ENCODE peak calls at places on chromosome 21, in seven cellular contexts. Q is sigmoid colon, V is K562, D is SK-N-SH, F is transverse colon, Y is H1, E is stomach. U is an unnamed sample. For H3K4me1, the result is how much of the 10 kb centered on the place peaks cover.

GRCh38 chr21:44780767-44781459 is 20.7 kb downstream of the UBE2G2 start:
- DNase-seq in E (no peak), D (no peak), Y (no peak), Q (no peak), F (no peak), V (no peak), U (no peak)

GRCh38 chr21:28333455-28334108 is 659.1 kb downstream of the LTN1 start:
- DNase-seq in Y (no peak), F (no peak), Q (no peak), V (no peak), D (no peak), E (no peak), U (no peak)

GRCh38 chr21:36792505-36792967 is 93.6 kb downstream of the SIM2 start:
- DNase-seq in Q (no peak), V (no peak), D (no peak), Y (no peak), E (no peak), F (no peak), U (no peak)

GRCh38 chr21:36980280-36981048 is 14.0 kb upstream of the HLCS start:
- DNase-seq in E (peak), D (peak), F (peak), V (no peak), Q (no peak), Y (peak), U (no peak)

GRCh38 chr21:44804762-44805161 is 3.1 kb upstream of the UBE2G2 start:
- DNase-seq in E (no peak), F (no peak), Q (no peak), Y (no peak), D (peak), V (no peak), U (no peak)

GRCh38 chr21:44703731-44704635 is 7.0 kb downstream of the KRTAP10-12 start:
- DNase-seq in E (no peak), F (no peak), D (peak), V (no peak), Q (no peak), Y (no peak), U (peak)

GRCh38 chr21:44403106-44404020 is 49.9 kb downstream of the TRPM2 start:
- DNase-seq in D (peak), Q (no peak), F (no peak), E (no peak), Y (no peak), V (no peak), U (no peak)

GRCh38 chr21:16587671-16588379 is 858.0 kb downstream of the USP25 start:
- DNase-seq in V (no peak), E (no peak), F (no peak), Q (peak), D (peak), Y (no peak), U (no peak)

GRCh38 chr21:42425603-42425985 is 21.9 kb downstream of the UBASH3A start:
- DNase-seq in V (no peak), Q (no peak), F (no peak), D (no peak), Y (no peak), E (no peak), U (no peak)

GRCh38 chr21:42294273-42294880 is 20.8 kb downstream of the TFF3 start:
- DNase-seq in F (no peak), D (no peak), E (no peak), Y (no peak), Q (no peak), V (no peak), U (no peak)

GRCh38 chr21:28554660-28555475 is 437.8 kb downstream of the LTN1 start:
- DNase-seq in V (no peak), E (no peak), Y (peak), D (no peak), F (no peak), Q (no peak), U (no peak)

GRCh38 chr21:33641339-33642026 is at the start of gene CRYZL1:
- DNase-seq in Q (peak), D (peak), Y (peak), V (peak), E (peak), F (peak), U (peak)
- TF ChIP-seq EP300 in Q (no peak), D (no peak), Y (peak), V (peak), E (no peak), F (no peak), U (no peak)

DNA sequence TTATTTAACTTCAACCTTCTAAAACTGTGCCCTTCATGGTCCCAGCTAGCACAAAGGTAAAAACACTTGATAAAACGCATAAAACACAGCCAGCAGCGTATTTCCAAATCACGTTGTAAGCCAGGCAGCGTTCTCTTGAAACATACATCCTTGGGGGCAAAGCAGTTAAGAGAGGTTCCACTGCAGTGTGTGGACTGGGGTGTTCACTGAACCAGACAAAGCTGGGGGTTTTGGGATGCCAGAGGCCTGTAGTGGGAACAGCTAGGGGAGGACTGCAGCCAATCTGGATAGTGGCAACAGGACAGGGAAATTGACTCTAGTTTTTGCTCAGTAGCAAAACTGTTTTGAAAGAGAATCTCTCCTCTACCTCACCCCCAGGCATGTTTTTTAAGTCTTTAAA is 21.5 kb upstream of the ATP5PO start:
- DNase-seq in Q (no peak), E (no peak), V (no peak), D (no peak), F (no peak), Y (no peak), U (no peak)
- H3K4me1 ChIP-seq in Q (under half), E (under half), V (under half), D (under half), F (under half), Y (under half), U (under half)

GRCh38 chr21:25934130-25934529 is 199.4 kb downstream of the GABPA start:
- DNase-seq in V (no peak), Y (no peak), E (peak), F (no peak), Q (no peak), D (no peak), U (no peak)

GRCh38 chr21:25936776-25937175 is 202.0 kb downstream of the GABPA start:
- DNase-seq in V (no peak), D (no peak), Q (no peak), F (no peak), E (no peak), Y (no peak), U (no peak)

GRCh38 chr21:25931791-25932190 is 197.0 kb downstream of the GABPA start:
- DNase-seq in D (no peak), Y (no peak), Q (no peak), V (no peak), F (no peak), E (no peak), U (no peak)

GRCh38 chr21:25938673-25939395 is 204.1 kb downstream of the GABPA start:
- DNase-seq in Y (no peak), V (no peak), F (no peak), D (no peak), Q (no peak), E (peak), U (no peak)

GRCh38 chr21:25934771-25935224 is 200.0 kb downstream of the GABPA start:
- DNase-seq in Y (no peak), Q (peak), E (peak), F (peak), V (no peak), D (no peak), U (no peak)
- TF ChIP-seq POLR2AphosphoS5 in Y (no peak), Q (peak), E (peak), F (peak), V (no peak), D (no peak), U (peak)

DNA sequence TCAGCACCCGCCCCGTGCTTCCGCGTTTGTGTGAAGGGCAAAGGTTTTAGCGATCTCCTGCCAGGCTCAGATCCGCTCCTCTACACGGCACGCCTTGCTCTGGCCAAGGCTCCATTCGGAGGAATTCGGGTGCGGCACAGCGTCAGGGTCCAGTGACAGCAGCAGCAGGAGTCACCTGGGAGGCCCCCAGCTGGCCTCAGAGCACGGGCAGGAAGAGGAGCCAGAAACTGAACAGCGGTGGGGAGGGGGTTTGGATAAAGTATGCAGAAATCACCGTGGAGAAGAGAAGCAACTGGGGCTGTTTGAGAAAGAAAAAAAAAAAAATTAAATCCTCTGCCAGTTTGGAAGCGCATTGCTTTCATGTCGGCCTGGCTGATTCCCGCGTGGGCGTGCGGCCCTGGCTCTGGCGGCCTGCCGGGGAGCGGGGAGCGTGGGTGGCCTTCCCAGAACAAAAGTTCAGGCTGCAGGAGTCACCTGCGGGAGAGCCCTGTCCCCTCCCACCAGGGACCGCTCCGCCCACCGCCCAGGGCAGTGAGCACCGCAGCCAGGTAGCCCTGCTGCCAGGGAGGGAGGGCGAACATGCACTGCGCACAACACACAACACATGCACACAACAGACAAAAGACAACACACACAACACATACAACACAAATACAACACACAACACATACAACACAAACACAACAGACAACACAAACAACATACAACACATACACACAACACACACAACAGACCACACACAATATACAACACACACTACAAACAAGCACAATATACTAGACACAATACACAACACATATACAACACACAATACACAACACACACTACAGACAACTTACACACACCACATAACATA is 107.6 kb downstream of the ETS2 start:
- DNase-seq in V (peak), F (peak), D (peak), E (peak), Q (peak), Y (peak), U (peak)
- TF ChIP-seq EP300 in V (no peak), F (peak), D (no peak), E (no peak), Q (no peak), Y (no peak), U (no peak)

GRCh38 chr21:45972716-45973474 is 8.7 kb upstream of the COL6A1 start:
- DNase-seq in D (peak), V (no peak), F (peak), E (no peak), Y (peak), Q (peak), U (no peak)
- H3K4me1 ChIP-seq in D (half or more), V (half or more), F (half or more), E (half or more), Y (under half), Q (half or more), U (half or more)

GRCh38 chr21:38498057-38498833 is at the start of gene ERG:
- DNase-seq in V (no peak), Q (no peak), Y (no peak), E (no peak), D (no peak), F (no peak), U (peak)
- TF ChIP-seq POLR2AphosphoS5 in V (no peak), Q (peak), Y (no peak), E (no peak), D (no peak), F (no peak), U (peak)

GRCh38 chr21:41247561-41247968 is 69.0 kb upstream of the FAM3B start:
- DNase-seq in Q (no peak), V (peak), Y (peak), E (peak), F (peak), D (no peak), U (peak)
- TF ChIP-seq EP300 in Q (no peak), V (no peak), Y (no peak), E (no peak), F (no peak), D (no peak), U (no peak)

DNA sequence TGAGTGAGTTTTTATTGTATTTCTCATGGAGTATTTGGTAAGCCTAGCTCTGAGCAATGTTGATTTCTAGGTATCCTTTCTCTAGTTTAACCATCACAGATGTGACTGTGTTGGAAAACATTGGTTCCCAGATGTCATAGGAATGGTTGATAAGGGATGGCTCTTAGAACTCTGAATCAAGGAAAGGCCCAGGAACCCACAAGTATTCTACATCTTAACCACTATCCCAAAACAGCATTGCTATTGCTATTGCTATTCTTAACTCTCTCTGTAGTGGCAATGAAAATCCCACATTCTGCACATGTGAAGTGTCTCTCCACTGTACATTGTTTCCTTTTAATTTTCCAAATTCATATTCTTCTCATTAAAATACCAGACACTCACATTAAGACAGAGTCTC is 420.3 kb upstream of the RUNX1 start:
- DNase-seq in Q (no peak), V (no peak), E (no peak), F (no peak), Y (no peak), D (no peak), U (no peak)
- H3K4me1 ChIP-seq in Q (under half), V (under half), E (under half), F (under half), Y (under half), D (under half), U (under half)

U was measured in esophagus muscularis mucosa.